ENCODE peak calls at places on chromosome 21, in five cellular contexts. One of them, this sample, is unnamed.

GRCh38 chr21:31162079-31162699 is 123.9 kb upstream of the KRTAP19-8 start:
- DNase-seq in progenitor cell of endocrine pancreas: no peak
- DNase-seq in choroid plexus epithelial cell: no peak
- DNase-seq in OCI-M1: no peak
- DNase-seq in heart right ventricle: no peak
- DNase-seq in this sample: no peak

GRCh38 chr21:39232926-39233325 is 49.7 kb upstream of the PSMG1 start:
- DNase-seq in progenitor cell of endocrine pancreas: no peak
- DNase-seq in choroid plexus epithelial cell: peak; percentile 43
- DNase-seq in OCI-M1: no peak
- DNase-seq in heart right ventricle: no peak
- DNase-seq in this sample: no peak

GRCh38 chr21:44893278-44893556 is 19.7 kb upstream of the PTTG1IP start:
- DNase-seq in progenitor cell of endocrine pancreas: no peak
- DNase-seq in choroid plexus epithelial cell: no peak
- DNase-seq in OCI-M1: no peak
- DNase-seq in heart right ventricle: no peak
- DNase-seq in this sample: no peak

GRCh38 chr21:40507978-40508377 is 339.0 kb downstream of the DSCAM start:
- DNase-seq in progenitor cell of endocrine pancreas: no peak
- DNase-seq in choroid plexus epithelial cell: no peak
- DNase-seq in OCI-M1: no peak
- DNase-seq in heart right ventricle: no peak
- DNase-seq in this sample: no peak

GRCh38 chr21:42939581-42940413 is 14.4 kb upstream of the ERVH48-1 start:
- DNase-seq in progenitor cell of endocrine pancreas: no peak
- DNase-seq in choroid plexus epithelial cell: peak; percentile 99
- DNase-seq in OCI-M1: no peak
- DNase-seq in heart right ventricle: no peak
- DNase-seq in this sample: peak; percentile 75

GRCh38 chr21:42426876-42427480 is 23.3 kb downstream of the UBASH3A start:
- DNase-seq in progenitor cell of endocrine pancreas: no peak
- DNase-seq in choroid plexus epithelial cell: no peak
- DNase-seq in OCI-M1: no peak
- DNase-seq in heart right ventricle: no peak
- DNase-seq in this sample: no peak

GRCh38 chr21:42414928-42415769 is 11.4 kb downstream of the UBASH3A start:
- DNase-seq in progenitor cell of endocrine pancreas: no peak
- DNase-seq in choroid plexus epithelial cell: peak; percentile 79
- DNase-seq in OCI-M1: no peak
- DNase-seq in heart right ventricle: no peak
- DNase-seq in this sample: peak; percentile 33

GRCh38 chr21:34545079-34545884 is 33.3 kb upstream of the KCNE1 start:
- DNase-seq in progenitor cell of endocrine pancreas: no peak
- DNase-seq in choroid plexus epithelial cell: peak; percentile 87
- DNase-seq in OCI-M1: peak; percentile 96
- DNase-seq in heart right ventricle: no peak
- DNase-seq in this sample: peak; percentile 34

GRCh38 chr21:14864211-14865021 is 200.4 kb downstream of the NRIP1 start:
- DNase-seq in progenitor cell of endocrine pancreas: peak; percentile 44
- DNase-seq in choroid plexus epithelial cell: peak; percentile 90
- DNase-seq in OCI-M1: peak; percentile 66
- DNase-seq in heart right ventricle: peak; percentile 68
- DNase-seq in this sample: peak; percentile 74

GRCh38 chr21:44869860-44870747 is 3.4 kb downstream of the PTTG1IP start:
- DNase-seq in progenitor cell of endocrine pancreas: no peak
- DNase-seq in choroid plexus epithelial cell: peak; percentile 97
- DNase-seq in OCI-M1: peak; percentile 49
- DNase-seq in heart right ventricle: peak; percentile 12
- DNase-seq in this sample: peak; percentile 71

GRCh38 chr21:25750085-25750484 is 15.3 kb downstream of the GABPA start:
- DNase-seq in progenitor cell of endocrine pancreas: no peak
- DNase-seq in choroid plexus epithelial cell: peak; percentile 15
- DNase-seq in OCI-M1: no peak
- DNase-seq in heart right ventricle: no peak
- DNase-seq in this sample: no peak

GRCh38 chr21:45551316-45551715 is 9.1 kb upstream of the SLC19A1 start:
- DNase-seq in progenitor cell of endocrine pancreas: no peak
- DNase-seq in choroid plexus epithelial cell: peak; percentile 67
- DNase-seq in OCI-M1: peak; percentile 62
- DNase-seq in heart right ventricle: no peak
- DNase-seq in this sample: no peak

GRCh38 chr21:46507562-46507961 is 48.9 kb downstream of the DIP2A start:
- DNase-seq in progenitor cell of endocrine pancreas: no peak
- DNase-seq in choroid plexus epithelial cell: no peak
- DNase-seq in OCI-M1: no peak
- DNase-seq in heart right ventricle: no peak
- DNase-seq in this sample: no peak

GRCh38 chr21:45376459-45377324 is 28.3 kb upstream of the COL18A1 start:
- DNase-seq in progenitor cell of endocrine pancreas: no peak
- DNase-seq in choroid plexus epithelial cell: no peak
- DNase-seq in OCI-M1: no peak
- DNase-seq in heart right ventricle: peak; percentile 21
- DNase-seq in this sample: no peak

GRCh38 chr21:18493420-18493819 is 89.8 kb upstream of the TMPRSS15 start:
- DNase-seq in progenitor cell of endocrine pancreas: no peak
- DNase-seq in choroid plexus epithelial cell: peak; percentile 27
- DNase-seq in OCI-M1: no peak
- DNase-seq in heart right ventricle: no peak
- DNase-seq in this sample: no peak

GRCh38 chr21:30518876-30519275 is 16.9 kb upstream of the KRTAP19-5 start:
- DNase-seq in progenitor cell of endocrine pancreas: no peak
- DNase-seq in choroid plexus epithelial cell: no peak
- DNase-seq in OCI-M1: no peak
- DNase-seq in heart right ventricle: no peak
- DNase-seq in this sample: no peak